ENCODE peak calls at places on chromosome 13, in ten cellular contexts. B is upper lobe of right lung, P is Calu3, H is breast epithelium, D is DND-41, E is AG04450, M is lower leg skin, T is cardiac muscle cell, V is bronchial epithelial cell, J is fibroblast of lung. I is an unnamed sample.

GRCh38 chr13:85798999-85799646 is at the start of gene SLITRK6:
- DNase-seq in V (peak; percentile 98), P (peak; percentile 10), M (peak; percentile 40), E (peak; percentile 67), H (no peak), T (peak; percentile 44), D (no peak), B (no peak), J (peak; percentile 91), I (no peak)

GRCh38 chr13:91346848-91347211 is 657 bp upstream of the MIR17HG start:
- DNase-seq in M (no peak), B (no peak), V (peak; percentile 34), E (no peak), P (no peak), D (peak; percentile 75), J (no peak), H (no peak), T (peak; percentile 45), I (peak; percentile 76)

GRCh38 chr13:73403362-73404150 is 344.8 kb downstream of the KLF5 start:
- DNase-seq in H (no peak), J (no peak), M (no peak), B (no peak), E (no peak), P (no peak), V (peak; percentile 69), D (no peak), T (no peak), I (no peak)

GRCh38 chr13:59906413-59907027 is 257.2 kb downstream of the DIAPH3 start:
- DNase-seq in T (peak; percentile 40), P (peak; percentile 2), M (no peak), E (peak; percentile 8), H (no peak), D (no peak), B (no peak), J (peak; percentile 76), V (peak; percentile 28), I (no peak)

GRCh38 chr13:111434578-111435159 is 114.2 kb downstream of the TEX29 start:
- DNase-seq in J (no peak), E (no peak), B (no peak), V (no peak), T (no peak), P (no peak), M (no peak), H (no peak), D (no peak), I (no peak)

GRCh38 chr13:44498502-44498901 is 77.6 kb downstream of the TSC22D1 start:
- DNase-seq in B (no peak), E (no peak), H (no peak), J (no peak), D (no peak), V (no peak), P (no peak), M (no peak), T (no peak), I (no peak)

GRCh38 chr13:36763322-36763721 is 55.7 kb upstream of the RFXAP start:
- DNase-seq in V (peak; percentile 37), H (no peak), T (no peak), B (no peak), J (no peak), D (no peak), P (no peak), M (no peak), E (no peak), I (no peak)

GRCh38 chr13:41746259-41746658 is 214.7 kb downstream of the VWA8 start:
- DNase-seq in D (no peak), M (no peak), J (peak; percentile 73), T (no peak), P (no peak), B (no peak), V (peak; percentile 45), E (peak; percentile 30), H (no peak), I (no peak)

GRCh38 chr13:106633321-106633720 is 65.4 kb upstream of the ARGLU1 start:
- DNase-seq in B (no peak), M (no peak), D (no peak), T (no peak), E (no peak), V (no peak), J (no peak), P (no peak), H (no peak), I (no peak)
- TF ChIP-seq CTCF in B (no peak), M (no peak), D (no peak), T (no peak), E (no peak), V (no peak), J (no peak), P (no peak), H (no peak), I (no peak)

DNA sequence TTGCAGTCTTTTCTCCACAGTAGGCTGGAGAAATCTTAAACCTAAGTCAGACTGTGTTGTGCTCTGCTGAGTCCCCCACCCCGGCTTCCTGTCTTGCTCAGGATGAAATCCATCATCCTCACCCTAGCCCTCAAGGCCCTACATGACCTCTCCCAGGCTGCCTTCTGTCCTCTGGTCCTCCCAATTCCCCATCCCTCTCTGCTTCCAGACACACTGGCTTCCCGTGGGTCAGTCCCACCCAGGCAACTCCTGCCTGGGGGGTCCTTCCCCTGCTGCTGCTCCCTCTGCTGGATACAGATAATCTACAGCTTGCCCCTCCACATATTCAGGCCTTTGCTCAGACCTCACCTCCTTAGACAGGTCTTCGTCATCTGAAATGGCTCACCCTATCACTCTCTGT is 18.4 kb upstream of the CBY2 start:
- DNase-seq in M (no peak), P (no peak), D (no peak), B (no peak), H (no peak), J (no peak), E (no peak), V (no peak), T (no peak), I (no peak)
- TF ChIP-seq CTCF in M (no peak), P (no peak), D (peak; percentile 41), B (no peak), H (no peak), J (no peak), E (peak; percentile 22), V (no peak), T (no peak), I (no peak)

DNA sequence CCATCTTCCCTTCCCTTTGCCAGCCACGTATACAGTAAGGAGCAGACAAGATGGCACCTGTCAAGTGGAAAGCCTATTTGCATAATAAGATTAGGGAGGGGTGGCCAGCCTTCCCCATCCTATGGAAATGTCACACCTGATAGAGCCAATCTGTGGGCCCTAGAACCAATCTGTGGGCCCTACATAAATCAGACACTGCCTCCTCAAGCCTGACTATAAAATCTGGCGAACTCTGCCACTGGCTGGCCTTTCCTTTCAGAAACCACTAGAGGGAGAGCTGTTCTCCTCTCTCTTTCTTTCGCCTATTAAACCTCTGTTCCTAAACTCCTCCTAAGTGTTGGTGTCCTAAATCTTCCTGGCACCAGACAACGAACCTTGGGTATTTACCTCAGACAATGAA is 231.5 kb upstream of the KLHL1 start:
- DNase-seq in P (no peak), H (no peak), T (peak; percentile 34), J (no peak), D (no peak), V (peak; percentile 30), E (no peak), B (no peak), M (no peak), I (no peak)
- TF ChIP-seq CTCF in P (no peak), H (no peak), T (no peak), J (no peak), D (peak; percentile 43), V (peak; percentile 72), E (no peak), B (no peak), M (no peak), I (no peak)

DNA sequence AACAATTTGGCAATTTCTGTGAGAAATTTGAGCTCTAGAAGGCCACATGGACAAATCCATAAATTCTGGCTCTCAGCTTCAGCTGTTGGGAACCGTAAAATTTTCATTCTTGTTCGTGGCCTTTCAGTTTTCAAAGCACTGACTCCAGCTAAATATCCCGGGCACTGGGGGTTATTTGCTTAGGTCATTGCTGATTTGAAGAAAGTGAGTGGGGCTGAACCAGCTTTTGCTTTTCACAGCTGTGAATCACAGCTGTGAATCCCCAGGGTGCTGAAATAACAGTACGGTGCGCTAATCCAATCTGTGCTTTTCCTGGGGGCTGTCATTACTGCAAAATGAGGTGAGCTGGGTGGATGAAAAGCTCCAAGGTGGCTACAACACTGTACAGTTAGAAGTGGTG is 23.8 kb upstream of the SERPINE3 start:
- DNase-seq in E (no peak), V (no peak), M (no peak), J (peak; percentile 11), B (no peak), T (no peak), D (no peak), H (no peak), P (no peak), I (no peak)
- TF ChIP-seq CTCF in E (no peak), V (no peak), M (no peak), J (no peak), B (no peak), T (no peak), D (no peak), H (no peak), P (no peak), I (no peak)

GRCh38 chr13:94708031-94708571 is 4.2 kb downstream of the SOX21 start:
- DNase-seq in E (no peak), M (no peak), P (no peak), V (no peak), B (no peak), J (no peak), H (no peak), T (no peak), D (no peak), I (no peak)

GRCh38 chr13:94706101-94706853 is 6.1 kb downstream of the SOX21 start:
- DNase-seq in J (no peak), E (no peak), P (no peak), H (no peak), V (no peak), B (no peak), D (no peak), T (no peak), M (no peak), I (no peak)

GRCh38 chr13:94706854-94707399 is 5.4 kb downstream of the SOX21 start:
- DNase-seq in V (no peak), T (no peak), H (no peak), D (no peak), J (no peak), E (no peak), B (no peak), P (no peak), M (no peak), I (no peak)

GRCh38 chr13:94708971-94709614 is 3.3 kb downstream of the SOX21 start:
- DNase-seq in V (no peak), B (no peak), H (no peak), D (no peak), M (no peak), T (no peak), P (no peak), J (no peak), E (no peak), I (no peak)

DNA sequence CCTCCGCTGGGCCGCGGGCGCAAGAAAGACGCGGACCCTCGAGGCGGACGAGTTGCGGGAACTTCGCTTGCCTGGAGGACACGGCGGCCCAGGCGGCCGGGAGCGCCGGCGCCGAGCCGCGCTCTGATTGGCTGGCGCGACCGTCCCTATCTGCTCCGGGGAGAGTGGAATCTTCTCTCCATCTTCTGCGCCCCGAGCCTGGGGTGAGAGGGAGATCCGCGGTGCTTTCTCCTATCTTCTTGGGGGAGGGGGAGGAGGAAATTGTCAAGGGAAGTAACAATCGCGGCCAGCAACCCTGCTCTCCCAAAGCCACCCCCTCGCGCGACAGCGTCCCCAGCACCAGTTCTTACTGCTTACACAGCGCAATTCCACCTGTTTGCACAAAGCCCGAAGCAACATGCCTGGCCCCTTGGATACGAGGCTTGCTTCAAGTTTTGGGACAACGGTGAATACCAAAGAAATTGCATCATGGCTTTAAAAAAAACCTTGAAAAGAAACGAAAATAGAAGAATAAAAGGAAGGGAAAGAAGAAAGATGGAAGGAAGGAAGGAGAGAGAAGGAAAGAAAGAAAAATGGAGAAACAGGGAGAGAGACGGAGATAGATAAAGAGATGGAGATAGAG is 4.8 kb downstream of the SOX21 start:
- DNase-seq in M (no peak), P (no peak), E (no peak), B (no peak), J (no peak), D (no peak), T (no peak), V (no peak), H (no peak), I (no peak)
- TF ChIP-seq CTCF in M (no peak), P (no peak), E (no peak), B (no peak), J (no peak), D (no peak), T (no peak), V (no peak), H (no peak), I (no peak)

I was measured in activated CD8-positive, alpha-beta T cell treated with anti-CD3 and anti-CD28 coated beads for 36 hours.